ENCODE peak calls at places on chromosomes 11 and 22, in seven cellular contexts. One of them, this sample, is unnamed.

GRCh38 chr11:70790671-70791300 is 392.5 kb downstream of the CTTN start:
- DNase-seq in A549: no peak
- DNase-seq in GM10248: no peak
- DNase-seq in CD14-positive monocyte: no peak
- DNase-seq in fibroblast of mammary gland: no peak
- DNase-seq in glutamatergic neuron: no peak
- DNase-seq in MM.1S: no peak
- DNase-seq in this sample: no peak

GRCh38 chr22:24095816-24096215 is 84.7 kb downstream of the CABIN1 start:
- DNase-seq in A549: no peak
- DNase-seq in GM10248: no peak
- DNase-seq in CD14-positive monocyte: no peak
- DNase-seq in fibroblast of mammary gland: no peak
- DNase-seq in glutamatergic neuron: no peak
- DNase-seq in MM.1S: no peak
- DNase-seq in this sample: no peak

GRCh38 chr11:88175004-88175706 is at the start of gene RAB38:
- DNase-seq in A549: no peak
- DNase-seq in GM10248: peak; percentile 39
- DNase-seq in CD14-positive monocyte: no peak
- DNase-seq in fibroblast of mammary gland: no peak
- DNase-seq in glutamatergic neuron: peak; percentile 34
- DNase-seq in MM.1S: no peak
- DNase-seq in this sample: peak; percentile 91

GRCh38 chr11:12485328-12485727 is 108.0 kb downstream of the PARVA start:
- DNase-seq in A549: no peak
- DNase-seq in GM10248: no peak
- DNase-seq in CD14-positive monocyte: no peak
- DNase-seq in fibroblast of mammary gland: no peak
- DNase-seq in glutamatergic neuron: no peak
- DNase-seq in MM.1S: no peak
- DNase-seq in this sample: no peak

GRCh38 chr11:22193348-22194051 is 615 bp downstream of the ANO5 start:
- DNase-seq in A549: peak; percentile 30
- DNase-seq in GM10248: peak; percentile 30
- DNase-seq in CD14-positive monocyte: no peak
- DNase-seq in fibroblast of mammary gland: no peak
- DNase-seq in glutamatergic neuron: peak; percentile 43
- DNase-seq in MM.1S: peak; percentile 28
- DNase-seq in this sample: peak; percentile 77

GRCh38 chr22:38220163-38220562 is 18.4 kb downstream of the MAFF start:
- DNase-seq in A549: no peak
- DNase-seq in GM10248: no peak
- DNase-seq in CD14-positive monocyte: no peak
- DNase-seq in fibroblast of mammary gland: no peak
- DNase-seq in glutamatergic neuron: peak; percentile 50
- DNase-seq in MM.1S: no peak
- DNase-seq in this sample: no peak

GRCh38 chr11:75184757-75185156 is 33.9 kb downstream of the SLCO2B1 start:
- DNase-seq in A549: no peak
- DNase-seq in GM10248: no peak
- DNase-seq in CD14-positive monocyte: no peak
- DNase-seq in fibroblast of mammary gland: no peak
- DNase-seq in glutamatergic neuron: no peak
- DNase-seq in MM.1S: no peak
- DNase-seq in this sample: no peak

GRCh38 chr11:17927643-17928343 is 85.1 kb downstream of the SERGEF start:
- DNase-seq in A549: no peak
- DNase-seq in GM10248: no peak
- DNase-seq in CD14-positive monocyte: no peak
- DNase-seq in fibroblast of mammary gland: peak; percentile 89
- DNase-seq in glutamatergic neuron: no peak
- DNase-seq in MM.1S: no peak
- DNase-seq in this sample: no peak

GRCh38 chr11:124586247-124586860 is 16.6 kb downstream of the OR8A1 start:
- DNase-seq in A549: peak; percentile 2
- DNase-seq in GM10248: peak; percentile 28
- DNase-seq in CD14-positive monocyte: no peak
- DNase-seq in fibroblast of mammary gland: peak; percentile 67
- DNase-seq in glutamatergic neuron: peak; percentile 62
- DNase-seq in MM.1S: peak; percentile 53
- DNase-seq in this sample: no peak

GRCh38 chr22:42365942-42366660 is 66.1 kb downstream of the NFAM1 start:
- DNase-seq in A549: no peak
- DNase-seq in GM10248: no peak
- DNase-seq in CD14-positive monocyte: no peak
- DNase-seq in fibroblast of mammary gland: no peak
- DNase-seq in glutamatergic neuron: no peak
- DNase-seq in MM.1S: no peak
- DNase-seq in this sample: no peak

GRCh38 chr22:42367980-42368378 is 64.2 kb downstream of the NFAM1 start:
- DNase-seq in A549: no peak
- DNase-seq in GM10248: no peak
- DNase-seq in CD14-positive monocyte: no peak
- DNase-seq in fibroblast of mammary gland: no peak
- DNase-seq in glutamatergic neuron: no peak
- DNase-seq in MM.1S: no peak
- DNase-seq in this sample: no peak

GRCh38 chr22:42366815-42367581 is 65.2 kb downstream of the NFAM1 start:
- DNase-seq in A549: no peak
- DNase-seq in GM10248: no peak
- DNase-seq in CD14-positive monocyte: no peak
- DNase-seq in fibroblast of mammary gland: no peak
- DNase-seq in glutamatergic neuron: no peak
- DNase-seq in MM.1S: no peak
- DNase-seq in this sample: no peak

GRCh38 chr22:42369250-42370041 is 62.8 kb downstream of the NFAM1 start:
- DNase-seq in A549: peak; percentile 92
- DNase-seq in GM10248: peak; percentile 99
- DNase-seq in CD14-positive monocyte: peak; percentile 80
- DNase-seq in fibroblast of mammary gland: peak; percentile 81
- DNase-seq in glutamatergic neuron: peak; percentile 95
- DNase-seq in MM.1S: peak; percentile 89
- DNase-seq in this sample: no peak

DNA sequence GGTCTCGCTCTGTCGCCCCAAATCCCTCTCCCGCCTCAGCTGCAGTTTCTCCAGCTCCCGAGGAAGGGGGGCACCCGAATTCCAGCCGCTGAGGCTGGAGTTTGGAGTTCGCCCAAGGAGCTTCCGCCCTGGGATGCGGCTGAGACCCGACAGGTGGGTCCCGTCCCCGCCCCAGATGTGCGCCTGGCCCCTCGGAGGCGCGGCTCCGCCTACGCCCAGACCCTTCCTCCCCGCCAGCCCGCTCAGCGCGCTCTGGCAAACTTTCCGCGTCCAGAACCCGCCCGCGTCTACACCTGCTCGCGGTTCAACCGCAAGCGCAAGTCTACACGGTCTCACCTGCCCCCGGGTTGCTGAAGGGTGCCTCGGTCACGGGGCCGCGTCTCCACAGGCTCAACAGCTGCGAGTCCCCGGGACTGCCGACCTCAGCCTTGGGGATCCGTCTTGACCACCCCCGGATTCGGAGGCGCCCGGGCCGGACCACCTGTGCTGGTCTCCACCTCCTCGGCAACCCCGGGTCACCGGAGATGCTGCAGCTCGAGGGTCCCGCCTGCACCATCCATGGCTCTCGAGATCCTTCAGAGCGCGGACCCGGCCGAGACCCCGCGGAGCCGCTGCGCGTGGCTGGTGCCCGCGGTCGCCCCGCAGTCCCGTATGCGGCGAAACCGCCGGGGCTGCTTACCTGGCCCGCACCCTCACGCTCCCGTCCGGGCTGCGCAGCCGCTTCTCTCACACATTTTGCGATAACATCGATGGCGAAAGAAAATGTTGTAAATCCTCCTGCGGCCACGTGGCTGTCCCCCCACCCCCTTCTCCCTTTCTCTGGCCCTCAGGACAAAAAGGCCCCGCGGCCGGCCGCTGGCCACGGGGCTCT is 63.6 kb downstream of the NFAM1 start:
- DNase-seq in A549: no peak
- DNase-seq in GM10248: no peak
- DNase-seq in CD14-positive monocyte: no peak
- DNase-seq in fibroblast of mammary gland: no peak
- DNase-seq in glutamatergic neuron: peak; percentile 48
- DNase-seq in MM.1S: no peak
- DNase-seq in this sample: no peak
- TF ChIP-seq CTCF in A549: no peak
- TF ChIP-seq CTCF in GM10248: no peak
- TF ChIP-seq CTCF in CD14-positive monocyte: no peak
- TF ChIP-seq CTCF in fibroblast of mammary gland: no peak
- TF ChIP-seq CTCF in glutamatergic neuron: no peak
- TF ChIP-seq CTCF in MM.1S: no peak
- TF ChIP-seq CTCF in this sample: no peak

DNA sequence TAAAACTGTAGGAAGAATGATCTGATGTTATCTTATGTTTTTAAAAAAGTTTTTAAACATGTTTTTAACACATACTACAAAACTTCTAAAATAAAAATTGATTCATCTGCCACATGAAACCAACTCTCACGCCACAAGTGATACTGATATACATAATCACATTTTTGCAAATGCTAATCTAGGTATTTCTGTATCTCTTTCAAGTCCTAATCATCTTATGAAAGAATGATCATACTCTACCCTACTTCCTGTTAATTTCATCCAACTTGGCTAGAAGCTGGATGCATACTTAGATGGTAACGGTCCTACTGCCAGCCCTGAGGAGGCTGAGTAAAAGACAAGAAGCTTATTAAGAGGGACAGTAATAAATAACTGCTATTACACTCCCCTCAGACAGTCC is 19.2 kb downstream of the THAP12 start:
- DNase-seq in A549: no peak
- DNase-seq in GM10248: no peak
- DNase-seq in CD14-positive monocyte: no peak
- DNase-seq in fibroblast of mammary gland: no peak
- DNase-seq in glutamatergic neuron: no peak
- DNase-seq in MM.1S: no peak
- DNase-seq in this sample: no peak
- TF ChIP-seq CTCF in A549: no peak
- TF ChIP-seq CTCF in GM10248: no peak
- TF ChIP-seq CTCF in CD14-positive monocyte: no peak
- TF ChIP-seq CTCF in fibroblast of mammary gland: no peak
- TF ChIP-seq CTCF in glutamatergic neuron: no peak
- TF ChIP-seq CTCF in MM.1S: no peak
- TF ChIP-seq CTCF in this sample: no peak

DNA sequence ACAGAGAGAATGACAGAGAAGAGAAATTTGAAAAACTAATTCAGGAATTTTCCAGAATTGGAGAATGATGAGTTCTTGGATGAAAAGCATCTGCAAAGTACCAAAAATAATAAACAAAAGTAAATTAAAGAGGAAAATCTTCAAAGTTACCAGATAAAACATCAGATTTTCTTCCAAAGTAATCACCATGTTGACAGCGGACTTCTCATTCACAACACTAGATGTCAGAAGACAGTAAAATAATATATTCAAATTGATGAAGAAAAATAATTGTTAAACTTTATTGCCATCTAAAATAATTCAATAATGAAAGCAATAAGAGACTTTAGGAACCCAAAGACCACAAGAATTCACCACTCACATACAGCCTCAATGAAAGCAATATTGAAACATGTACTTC is 355.2 kb downstream of the DYNC2H1 start:
- DNase-seq in A549: no peak
- DNase-seq in GM10248: no peak
- DNase-seq in CD14-positive monocyte: no peak
- DNase-seq in fibroblast of mammary gland: no peak
- DNase-seq in glutamatergic neuron: no peak
- DNase-seq in MM.1S: no peak
- DNase-seq in this sample: no peak
- TF ChIP-seq CTCF in A549: no peak
- TF ChIP-seq CTCF in GM10248: no peak
- TF ChIP-seq CTCF in CD14-positive monocyte: no peak
- TF ChIP-seq CTCF in fibroblast of mammary gland: peak; percentile 13
- TF ChIP-seq CTCF in glutamatergic neuron: no peak
- TF ChIP-seq CTCF in MM.1S: no peak
- TF ChIP-seq CTCF in this sample: peak; percentile 46

DNA sequence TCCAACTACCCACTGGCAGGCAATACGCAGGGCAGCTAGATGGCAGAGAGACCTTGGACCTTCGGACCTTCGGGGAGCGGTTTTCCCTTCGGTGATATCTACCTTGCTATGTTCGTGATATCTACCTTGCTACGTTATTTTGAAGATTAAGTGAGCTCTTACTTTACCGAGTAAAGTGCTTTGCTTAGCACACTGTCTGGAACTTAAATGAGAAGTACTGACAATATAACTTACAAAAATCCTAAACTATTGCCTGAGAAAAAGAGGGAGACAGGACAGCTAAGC is 1.0 kb upstream of the PRDM10 start:
- DNase-seq in A549: no peak
- DNase-seq in GM10248: no peak
- DNase-seq in CD14-positive monocyte: no peak
- DNase-seq in fibroblast of mammary gland: no peak
- DNase-seq in glutamatergic neuron: peak; percentile 38
- DNase-seq in MM.1S: peak; percentile 80
- DNase-seq in this sample: no peak
- TF ChIP-seq CTCF in A549: no peak
- TF ChIP-seq CTCF in GM10248: no peak
- TF ChIP-seq CTCF in CD14-positive monocyte: no peak
- TF ChIP-seq CTCF in fibroblast of mammary gland: no peak
- TF ChIP-seq CTCF in glutamatergic neuron: no peak
- TF ChIP-seq CTCF in MM.1S: no peak
- TF ChIP-seq CTCF in this sample: peak; percentile 17

GRCh38 chr11:73209892-73210291 is 8.2 kb upstream of the P2RY2 start:
- DNase-seq in A549: no peak
- DNase-seq in GM10248: no peak
- DNase-seq in CD14-positive monocyte: no peak
- DNase-seq in fibroblast of mammary gland: no peak
- DNase-seq in glutamatergic neuron: no peak
- DNase-seq in MM.1S: no peak
- DNase-seq in this sample: no peak

GRCh38 chr11:73204711-73205121 is 13.4 kb upstream of the P2RY2 start:
- DNase-seq in A549: no peak
- DNase-seq in GM10248: no peak
- DNase-seq in CD14-positive monocyte: peak; percentile 93
- DNase-seq in fibroblast of mammary gland: no peak
- DNase-seq in glutamatergic neuron: peak; percentile 3
- DNase-seq in MM.1S: no peak
- DNase-seq in this sample: peak; percentile 46

GRCh38 chr11:73203790-73204189 is 14.3 kb upstream of the P2RY2 start:
- DNase-seq in A549: no peak
- DNase-seq in GM10248: no peak
- DNase-seq in CD14-positive monocyte: peak; percentile 54
- DNase-seq in fibroblast of mammary gland: no peak
- DNase-seq in glutamatergic neuron: peak; percentile 3
- DNase-seq in MM.1S: no peak
- DNase-seq in this sample: peak; percentile 63

GRCh38 chr11:73205666-73206343 is 12.3 kb upstream of the P2RY2 start:
- DNase-seq in A549: no peak
- DNase-seq in GM10248: no peak
- DNase-seq in CD14-positive monocyte: peak; percentile 30
- DNase-seq in fibroblast of mammary gland: no peak
- DNase-seq in glutamatergic neuron: peak; percentile 23
- DNase-seq in MM.1S: no peak
- DNase-seq in this sample: no peak

DNA sequence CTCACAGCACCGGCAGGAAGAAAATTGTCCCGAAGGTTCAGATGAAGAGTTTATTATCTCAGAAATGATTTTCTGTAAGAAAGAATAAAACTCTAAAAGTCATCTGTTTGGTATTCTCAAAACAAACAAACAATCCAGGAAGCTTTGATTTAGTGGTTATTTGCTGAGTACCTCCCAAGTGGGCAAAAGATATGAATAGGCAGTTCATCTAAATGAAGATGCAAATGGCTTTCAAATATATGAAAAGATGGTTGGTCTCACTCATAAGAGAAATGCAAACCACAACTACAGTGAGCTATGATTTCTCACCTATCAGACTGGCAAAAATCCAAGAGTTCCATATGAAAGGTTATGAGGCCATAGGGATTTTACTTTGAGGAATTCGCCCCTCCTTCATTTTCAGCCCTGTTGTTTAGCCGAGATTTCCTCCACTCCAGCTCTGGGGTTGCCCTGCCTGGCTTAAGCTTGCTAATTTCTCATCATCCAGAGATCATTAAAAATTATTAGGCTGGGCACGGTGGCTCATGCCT is 11.3 kb upstream of the P2RY2 start:
- DNase-seq in A549: no peak
- DNase-seq in GM10248: no peak
- DNase-seq in CD14-positive monocyte: no peak
- DNase-seq in fibroblast of mammary gland: no peak
- DNase-seq in glutamatergic neuron: no peak
- DNase-seq in MM.1S: no peak
- DNase-seq in this sample: no peak
- TF ChIP-seq CTCF in A549: no peak
- TF ChIP-seq CTCF in GM10248: no peak
- TF ChIP-seq CTCF in CD14-positive monocyte: no peak
- TF ChIP-seq CTCF in fibroblast of mammary gland: no peak
- TF ChIP-seq CTCF in glutamatergic neuron: no peak
- TF ChIP-seq CTCF in MM.1S: no peak
- TF ChIP-seq CTCF in this sample: no peak